ENCODE peak calls at places on chromosomes 4 and X, in seven cellular contexts. L, D, M, E, R, K and O are unnamed samples.
A peak's percentile ranks its signal among the peaks of the same experiment; 100 is the strongest.

GRCh38 chrX:27350476-27350875 is 112.7 kb downstream of the PPP4R3C start:
- DNase-seq in L (no peak), D (no peak), M (no peak), E (no peak), R (no peak), K (no peak), O (no peak)

GRCh38 chr4:2085496-2085901 is 26.4 kb downstream of the NAT8L start:
- DNase-seq in L (peak; percentile 2), D (no peak), M (no peak), E (no peak), R (no peak), K (peak; percentile 32), O (peak; percentile 12)

GRCh38 chr4:26892480-26893150 is 32.0 kb downstream of the STIM2 start:
- DNase-seq in L (no peak), D (no peak), M (no peak), E (no peak), R (no peak), K (no peak), O (no peak)

GRCh38 chr4:81566076-81566663 is 94.5 kb upstream of the RASGEF1B start:
- DNase-seq in L (no peak), D (peak; percentile 19), M (no peak), E (no peak), R (no peak), K (no peak), O (no peak)

GRCh38 chr4:181582595-181582994 is 660.6 kb upstream of the TENM3 start:
- DNase-seq in L (no peak), D (no peak), M (no peak), E (no peak), R (no peak), K (no peak), O (peak; percentile 30)

GRCh38 chr4:37999000-37999745 is 39.0 kb downstream of the PTTG2 start:
- DNase-seq in L (no peak), D (no peak), M (no peak), E (no peak), R (no peak), K (no peak), O (no peak)

GRCh38 chrX:97402903-97403302 is 519.2 kb downstream of the RPA4 start:
- DNase-seq in L (no peak), D (no peak), M (no peak), E (no peak), R (no peak), K (no peak), O (no peak)

GRCh38 chr4:67918428-67918827 is 34.6 kb upstream of the TMPRSS11D start:
- DNase-seq in L (no peak), D (no peak), M (no peak), E (no peak), R (no peak), K (no peak), O (no peak)

GRCh38 chr4:116724249-116724648 is 361.1 kb downstream of the TRAM1L1 start:
- DNase-seq in L (no peak), D (no peak), M (no peak), E (no peak), R (peak; percentile 12), K (no peak), O (no peak)

GRCh38 chr4:1570291-1571164 is 113.6 kb downstream of the FAM53A start:
- DNase-seq in L (no peak), D (no peak), M (no peak), E (no peak), R (no peak), K (peak; percentile 71), O (no peak)

GRCh38 chrX:136812286-136812685 is 31.6 kb upstream of the ARHGEF6 start:
- DNase-seq in L (no peak), D (no peak), M (no peak), E (no peak), R (no peak), K (no peak), O (no peak)

GRCh38 chr4:17535906-17536305 is 20.9 kb downstream of the CLRN2 start:
- DNase-seq in L (no peak), D (no peak), M (no peak), E (no peak), R (no peak), K (no peak), O (peak; percentile 78)

GRCh38 chr4:6718932-6719610 is 3.1 kb downstream of the BLOC1S4 start:
- DNase-seq in L (no peak), D (no peak), M (no peak), E (no peak), R (no peak), K (no peak), O (no peak)

GRCh38 chr4:6716958-6717655 is 1.1 kb downstream of the BLOC1S4 start:
- DNase-seq in L (no peak), D (no peak), M (no peak), E (no peak), R (no peak), K (no peak), O (no peak)

GRCh38 chr4:6715704-6716017 is 313 bp upstream of the BLOC1S4 start:
- DNase-seq in L (no peak), D (no peak), M (no peak), E (no peak), R (no peak), K (no peak), O (no peak)

GRCh38 chr4:6714954-6715353 is 1.0 kb upstream of the BLOC1S4 start:
- DNase-seq in L (no peak), D (peak; percentile 1), M (no peak), E (no peak), R (no peak), K (no peak), O (peak; percentile 7)

GRCh38 chr4:6716018-6716911 is at the start of gene BLOC1S4:
- DNase-seq in L (peak; percentile 90), D (peak; percentile 82), M (peak; percentile 31), E (peak; percentile 85), R (peak; percentile 86), K (peak; percentile 96), O (peak; percentile 90)
- TF ChIP-seq POLR2A in L (peak; percentile 84), D (peak; percentile 86), M (no peak), E (peak; percentile 85), R (peak; percentile 97), K (peak; percentile 66), O (peak; percentile 11)

DNA sequence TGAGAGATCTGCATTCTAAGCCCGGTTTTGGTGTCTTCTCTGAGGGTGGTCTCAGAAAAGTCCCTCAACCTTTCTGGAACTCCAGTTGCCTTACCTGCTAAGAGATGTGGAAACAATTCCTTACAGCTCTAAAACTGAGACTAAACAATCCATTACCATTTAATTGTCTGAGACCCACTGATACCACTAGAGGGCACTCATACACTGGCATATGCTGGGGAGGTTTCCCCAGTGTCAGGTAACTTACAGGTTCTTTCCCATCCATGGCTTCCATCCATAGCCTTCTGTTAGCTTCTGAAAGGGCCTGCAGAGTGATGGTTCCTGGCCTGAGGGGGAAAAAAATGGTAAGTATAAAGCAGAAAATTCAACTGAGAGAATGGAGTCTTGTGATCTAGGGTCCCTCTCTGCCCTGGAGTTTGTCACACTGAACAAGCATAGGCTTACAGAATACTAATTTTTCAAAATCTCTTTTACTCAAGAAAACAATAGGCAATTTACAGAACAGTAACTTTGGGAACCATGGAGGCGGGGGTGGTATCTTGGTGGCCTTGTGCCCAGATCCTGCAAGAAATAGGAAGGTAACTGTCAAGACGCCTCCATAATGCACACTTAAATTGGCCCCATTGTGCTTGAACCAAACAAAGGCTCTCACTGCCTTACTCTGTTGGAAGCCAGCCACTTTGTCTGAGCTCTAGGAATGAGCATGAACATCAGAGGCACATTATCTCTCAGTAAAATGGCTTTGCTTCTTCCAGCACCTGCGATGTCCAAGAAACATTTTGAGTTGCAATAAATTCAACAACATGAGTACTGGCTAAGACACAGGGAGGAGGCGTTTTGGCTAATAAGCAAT is 236.1 kb downstream of the OPHN1 start:
- DNase-seq in L (peak; percentile 15), D (peak; percentile 20), M (no peak), E (peak; percentile 26), R (no peak), K (no peak), O (peak; percentile 35)
- H3K27ac ChIP-seq in L (no peak overlapping the region), D (no peak overlapping the region), M (no peak overlapping the region), E (no peak overlapping the region), R (no peak overlapping the region), K (no peak overlapping the region), O (no peak overlapping the region)

GRCh38 chr4:80071643-80072606 is 1.1 kb downstream of the ANTXR2 start:
- DNase-seq in L (peak; percentile 55), D (peak; percentile 64), M (no peak), E (peak; percentile 58), R (peak; percentile 30), K (peak; percentile 90), O (peak; percentile 74)

GRCh38 chr4:80070880-80071620 is 2.0 kb downstream of the ANTXR2 start:
- DNase-seq in L (no peak), D (peak; percentile 9), M (no peak), E (no peak), R (no peak), K (no peak), O (no peak)

GRCh38 chr4:80073362-80074008 is 456 bp upstream of the ANTXR2 start:
- DNase-seq in L (no peak), D (no peak), M (no peak), E (no peak), R (peak; percentile 41), K (peak; percentile 72), O (no peak)

GRCh38 chr4:80074059-80074458 is 1.0 kb upstream of the ANTXR2 start:
- DNase-seq in L (no peak), D (no peak), M (no peak), E (no peak), R (no peak), K (no peak), O (no peak)

GRCh38 chr4:80072607-80073361 is at the start of gene ANTXR2:
- DNase-seq in L (peak; percentile 92), D (peak; percentile 94), M (peak; percentile 33), E (peak; percentile 89), R (no peak), K (peak; percentile 95), O (peak; percentile 89)
- TF ChIP-seq POLR2A in L (peak; percentile 93), D (peak; percentile 94), M (no peak), E (peak; percentile 56), R (peak; percentile 69), K (no peak), O (no peak)

GRCh38 chrX:107723501-107723900 is 52.1 kb downstream of the TSC22D3 start:
- DNase-seq in L (no peak), D (no peak), M (no peak), E (no peak), R (no peak), K (peak; percentile 37), O (no peak)

GRCh38 chrX:107718156-107718621 is 57.4 kb downstream of the TSC22D3 start:
- DNase-seq in L (peak; percentile 88), D (peak; percentile 83), M (no peak), E (peak; percentile 94), R (no peak), K (peak; percentile 76), O (peak; percentile 81)

GRCh38 chrX:107721966-107722707 is 53.5 kb downstream of the TSC22D3 start:
- DNase-seq in L (no peak), D (no peak), M (no peak), E (no peak), R (no peak), K (peak; percentile 67), O (no peak)

GRCh38 chrX:107724653-107725052 is 50.9 kb downstream of the TSC22D3 start:
- DNase-seq in L (no peak), D (no peak), M (no peak), E (no peak), R (no peak), K (no peak), O (no peak)

DNA sequence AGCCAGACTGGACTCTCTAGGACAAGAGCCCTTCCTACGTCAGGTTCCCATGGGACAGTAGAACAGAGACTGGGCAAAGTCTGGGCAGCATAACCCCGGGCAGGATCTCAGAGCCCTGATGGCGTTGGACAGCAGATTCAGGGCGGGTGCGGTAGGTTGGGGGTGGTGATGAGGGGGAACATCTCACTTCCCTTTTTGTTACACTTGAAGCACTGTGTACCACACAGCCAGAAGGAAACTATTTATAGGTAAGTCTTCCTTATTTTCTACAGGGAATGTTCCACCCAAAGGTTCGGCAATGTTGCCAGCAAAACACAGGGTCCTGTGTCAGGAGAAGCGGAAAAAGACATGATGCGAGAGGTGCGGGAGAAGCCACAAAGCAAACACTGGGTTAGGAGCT is 54.3 kb downstream of the TSC22D3 start:
- DNase-seq in L (peak; percentile 45), D (no peak), M (no peak), E (no peak), R (no peak), K (peak; percentile 82), O (no peak)
- H3K27ac ChIP-seq in L (peak overlapping the region; percentile 34), D (peak overlapping the region; percentile 71), M (peak overlapping the region; percentile 50), E (peak overlapping the region; percentile 49), R (no peak overlapping the region), K (peak overlapping the region; percentile 82), O (no peak overlapping the region)